ENCODE peak calls at places on chromosomes 11 and 22, in six cellular contexts. One of them, this sample, is unnamed.

GRCh38 chr11:67545280-67545679 is 22.0 kb upstream of the CABP2 start:
- DNase-seq in GM23248: no peak
- DNase-seq in adrenal gland: no peak
- DNase-seq in cardiac muscle cell: peak; percentile 21
- DNase-seq in CD4-positive, CD25-positive, alpha-beta regulatory T cell: no peak
- DNase-seq in left lung: no peak
- DNase-seq in this sample: no peak

GRCh38 chr11:114350022-114350421 is 50.3 kb downstream of the C11orf71 start:
- DNase-seq in GM23248: no peak
- DNase-seq in adrenal gland: no peak
- DNase-seq in cardiac muscle cell: no peak
- DNase-seq in CD4-positive, CD25-positive, alpha-beta regulatory T cell: no peak
- DNase-seq in left lung: no peak
- DNase-seq in this sample: peak; percentile 59

GRCh38 chr11:68016904-68017817 is 7.0 kb downstream of the ALDH3B1 start:
- DNase-seq in GM23248: no peak
- DNase-seq in adrenal gland: no peak
- DNase-seq in cardiac muscle cell: no peak
- DNase-seq in CD4-positive, CD25-positive, alpha-beta regulatory T cell: no peak
- DNase-seq in left lung: peak; percentile 74
- DNase-seq in this sample: no peak

GRCh38 chr11:65920035-65920802 is 993 bp downstream of the DRAP1 start:
- DNase-seq in GM23248: peak; percentile 44
- DNase-seq in adrenal gland: peak; percentile 46
- DNase-seq in cardiac muscle cell: no peak
- DNase-seq in CD4-positive, CD25-positive, alpha-beta regulatory T cell: no peak
- DNase-seq in left lung: peak; percentile 86
- DNase-seq in this sample: no peak

GRCh38 chr11:43269229-43269928 is 42.4 kb upstream of the API5 start:
- DNase-seq in GM23248: no peak
- DNase-seq in adrenal gland: no peak
- DNase-seq in cardiac muscle cell: no peak
- DNase-seq in CD4-positive, CD25-positive, alpha-beta regulatory T cell: no peak
- DNase-seq in left lung: peak; percentile 74
- DNase-seq in this sample: no peak

GRCh38 chr11:47607380-47607779 is 13.2 kb upstream of the C1QTNF4 start:
- DNase-seq in GM23248: peak; percentile 96
- DNase-seq in adrenal gland: no peak
- DNase-seq in cardiac muscle cell: peak; percentile 93
- DNase-seq in CD4-positive, CD25-positive, alpha-beta regulatory T cell: no peak
- DNase-seq in left lung: no peak
- DNase-seq in this sample: no peak

GRCh38 chr11:1733716-1734351 is 16.6 kb downstream of the IFITM10 start:
- DNase-seq in GM23248: no peak
- DNase-seq in adrenal gland: peak; percentile 15
- DNase-seq in cardiac muscle cell: no peak
- DNase-seq in CD4-positive, CD25-positive, alpha-beta regulatory T cell: no peak
- DNase-seq in left lung: peak; percentile 63
- DNase-seq in this sample: no peak

GRCh38 chr11:61350336-61350735 is 11.3 kb downstream of the CYB561A3 start:
- DNase-seq in GM23248: no peak
- DNase-seq in adrenal gland: no peak
- DNase-seq in cardiac muscle cell: no peak
- DNase-seq in CD4-positive, CD25-positive, alpha-beta regulatory T cell: no peak
- DNase-seq in left lung: no peak
- DNase-seq in this sample: no peak

GRCh38 chr11:128726464-128727139 is 32.7 kb downstream of the FLI1 start:
- DNase-seq in GM23248: peak; percentile 24
- DNase-seq in adrenal gland: no peak
- DNase-seq in cardiac muscle cell: no peak
- DNase-seq in CD4-positive, CD25-positive, alpha-beta regulatory T cell: peak; percentile 64
- DNase-seq in left lung: no peak
- DNase-seq in this sample: no peak

GRCh38 chr11:128727320-128727719 is 33.4 kb downstream of the FLI1 start:
- DNase-seq in GM23248: no peak
- DNase-seq in adrenal gland: no peak
- DNase-seq in cardiac muscle cell: no peak
- DNase-seq in CD4-positive, CD25-positive, alpha-beta regulatory T cell: no peak
- DNase-seq in left lung: no peak
- DNase-seq in this sample: no peak

GRCh38 chr11:128725630-128726461 is 32.0 kb downstream of the FLI1 start:
- DNase-seq in GM23248: peak; percentile 53
- DNase-seq in adrenal gland: no peak
- DNase-seq in cardiac muscle cell: peak; percentile 64
- DNase-seq in CD4-positive, CD25-positive, alpha-beta regulatory T cell: peak; percentile 83
- DNase-seq in left lung: no peak
- DNase-seq in this sample: peak; percentile 37

GRCh38 chr11:128728767-128729587 is 35.1 kb downstream of the FLI1 start:
- DNase-seq in GM23248: no peak
- DNase-seq in adrenal gland: no peak
- DNase-seq in cardiac muscle cell: no peak
- DNase-seq in CD4-positive, CD25-positive, alpha-beta regulatory T cell: peak; percentile 55
- DNase-seq in left lung: no peak
- DNase-seq in this sample: no peak

DNA sequence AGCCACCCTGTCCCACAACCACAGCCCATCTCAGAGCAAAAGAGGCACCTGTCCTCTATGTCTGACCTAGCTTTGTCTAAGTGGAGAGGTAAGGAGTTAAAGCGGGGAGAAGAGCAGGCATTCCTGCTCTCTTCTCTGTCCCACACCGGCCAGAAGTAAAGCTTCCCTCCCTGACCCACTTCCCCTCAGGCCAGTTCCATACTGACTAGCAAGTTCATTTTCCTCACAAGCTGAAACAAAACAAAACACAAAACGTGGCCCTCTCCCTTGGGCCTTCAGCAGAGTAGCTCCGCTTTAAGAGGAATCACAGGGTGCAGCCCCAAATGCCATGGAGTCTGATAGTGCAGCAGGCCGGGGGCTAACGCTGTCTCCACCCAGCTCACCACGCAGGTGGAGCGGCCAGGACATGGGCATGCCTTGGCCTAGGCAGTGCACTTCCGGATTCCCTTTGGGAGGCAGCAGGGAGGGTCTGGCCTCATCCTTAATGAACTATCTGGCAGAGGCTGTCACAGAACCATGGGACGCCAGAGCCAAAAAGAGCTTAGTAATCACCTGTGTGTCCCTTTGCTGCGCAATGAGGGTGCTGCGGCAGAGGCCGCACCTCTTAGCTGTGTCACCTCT is 34.0 kb downstream of the FLI1 start:
- DNase-seq in GM23248: no peak
- DNase-seq in adrenal gland: no peak
- DNase-seq in cardiac muscle cell: no peak
- DNase-seq in CD4-positive, CD25-positive, alpha-beta regulatory T cell: no peak
- DNase-seq in left lung: no peak
- DNase-seq in this sample: no peak
- H3K4me3 ChIP-seq in GM23248: no peak overlapping the region
- H3K4me3 ChIP-seq in adrenal gland: no peak overlapping the region
- H3K4me3 ChIP-seq in cardiac muscle cell: no peak overlapping the region
- H3K4me3 ChIP-seq in CD4-positive, CD25-positive, alpha-beta regulatory T cell: peak overlapping the region; percentile 78
- H3K4me3 ChIP-seq in left lung: no peak overlapping the region
- H3K4me3 ChIP-seq in this sample: no peak overlapping the region

GRCh38 chr22:41368543-41368817 is 13.3 kb upstream of the TEF start:
- DNase-seq in GM23248: no peak
- DNase-seq in adrenal gland: no peak
- DNase-seq in cardiac muscle cell: no peak
- DNase-seq in CD4-positive, CD25-positive, alpha-beta regulatory T cell: no peak
- DNase-seq in left lung: peak; percentile 52
- DNase-seq in this sample: no peak
- H3K4me3 ChIP-seq in GM23248: no peak overlapping the region
- H3K4me3 ChIP-seq in adrenal gland: no peak overlapping the region
- H3K4me3 ChIP-seq in cardiac muscle cell: no peak overlapping the region
- H3K4me3 ChIP-seq in CD4-positive, CD25-positive, alpha-beta regulatory T cell: no peak overlapping the region
- H3K4me3 ChIP-seq in left lung: peak overlapping the region; percentile 34
- H3K4me3 ChIP-seq in this sample: no peak overlapping the region

GRCh38 chr11:62923634-62924411 is 2.7 kb upstream of the CHRM1 start:
- DNase-seq in GM23248: peak; percentile 43
- DNase-seq in adrenal gland: no peak
- DNase-seq in cardiac muscle cell: no peak
- DNase-seq in CD4-positive, CD25-positive, alpha-beta regulatory T cell: peak; percentile 31
- DNase-seq in left lung: peak; percentile 58
- DNase-seq in this sample: peak; percentile 36
- H3K4me3 ChIP-seq in GM23248: peak overlapping the region; percentile 54
- H3K4me3 ChIP-seq in adrenal gland: no peak overlapping the region
- H3K4me3 ChIP-seq in cardiac muscle cell: no peak overlapping the region
- H3K4me3 ChIP-seq in CD4-positive, CD25-positive, alpha-beta regulatory T cell: no peak overlapping the region
- H3K4me3 ChIP-seq in left lung: no peak overlapping the region
- H3K4me3 ChIP-seq in this sample: peak overlapping the region; percentile 15

GRCh38 chr11:119024430-119025098 is 6.0 kb downstream of the TRAPPC4 start:
- DNase-seq in GM23248: no peak
- DNase-seq in adrenal gland: no peak
- DNase-seq in cardiac muscle cell: no peak
- DNase-seq in CD4-positive, CD25-positive, alpha-beta regulatory T cell: no peak
- DNase-seq in left lung: no peak
- DNase-seq in this sample: no peak

GRCh38 chr11:119026970-119027369 is 3.7 kb downstream of the SLC37A4 start:
- DNase-seq in GM23248: no peak
- DNase-seq in adrenal gland: no peak
- DNase-seq in cardiac muscle cell: no peak
- DNase-seq in CD4-positive, CD25-positive, alpha-beta regulatory T cell: no peak
- DNase-seq in left lung: no peak
- DNase-seq in this sample: no peak

GRCh38 chr11:119027561-119028345 is 2.9 kb downstream of the SLC37A4 start:
- DNase-seq in GM23248: no peak
- DNase-seq in adrenal gland: no peak
- DNase-seq in cardiac muscle cell: no peak
- DNase-seq in CD4-positive, CD25-positive, alpha-beta regulatory T cell: no peak
- DNase-seq in left lung: no peak
- DNase-seq in this sample: no peak

GRCh38 chr11:119025099-119025473 is 5.6 kb downstream of the SLC37A4 start:
- DNase-seq in GM23248: no peak
- DNase-seq in adrenal gland: no peak
- DNase-seq in cardiac muscle cell: no peak
- DNase-seq in CD4-positive, CD25-positive, alpha-beta regulatory T cell: no peak
- DNase-seq in left lung: no peak
- DNase-seq in this sample: no peak

DNA sequence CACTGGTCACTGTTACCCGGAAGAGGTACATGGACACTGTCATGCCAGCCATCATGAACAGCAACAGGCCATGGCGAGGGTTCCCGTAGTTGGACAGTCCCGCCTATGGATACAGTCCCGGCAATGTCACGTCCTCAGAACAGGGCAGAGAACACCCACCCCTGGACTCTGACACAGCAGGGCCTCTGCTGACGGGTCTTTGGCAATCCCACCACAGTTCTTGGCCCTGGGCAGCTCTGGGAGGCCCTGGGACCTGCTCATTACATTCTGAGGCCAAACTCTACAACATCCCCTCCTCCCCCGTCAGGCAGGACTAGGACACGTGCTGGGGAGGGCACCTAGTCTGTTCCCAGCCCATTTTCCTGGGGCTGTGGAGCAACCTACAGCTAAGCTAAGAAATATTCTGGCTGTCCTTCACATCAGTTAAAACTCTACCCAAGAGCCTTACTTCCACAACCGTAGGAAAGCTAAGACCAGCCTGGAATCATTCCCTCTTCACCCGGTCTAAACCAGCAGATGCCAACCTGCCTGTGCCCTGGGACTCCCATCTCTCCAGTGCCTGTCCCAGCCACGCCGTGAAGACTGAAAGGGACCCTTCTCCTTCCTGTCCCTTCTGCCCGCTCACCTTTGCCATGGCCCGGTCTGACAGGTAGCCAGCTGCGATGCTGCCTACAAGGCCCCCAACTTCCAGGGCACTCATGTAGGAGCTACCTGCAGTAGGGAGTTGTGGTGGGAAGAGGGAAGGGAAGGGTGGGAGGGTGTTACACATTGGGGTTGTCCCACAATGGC is 4.5 kb downstream of the SLC37A4 start:
- DNase-seq in GM23248: no peak
- DNase-seq in adrenal gland: no peak
- DNase-seq in cardiac muscle cell: no peak
- DNase-seq in CD4-positive, CD25-positive, alpha-beta regulatory T cell: no peak
- DNase-seq in left lung: no peak
- DNase-seq in this sample: no peak
- H3K4me3 ChIP-seq in GM23248: no peak overlapping the region
- H3K4me3 ChIP-seq in adrenal gland: no peak overlapping the region
- H3K4me3 ChIP-seq in cardiac muscle cell: no peak overlapping the region
- H3K4me3 ChIP-seq in CD4-positive, CD25-positive, alpha-beta regulatory T cell: no peak overlapping the region
- H3K4me3 ChIP-seq in left lung: no peak overlapping the region
- H3K4me3 ChIP-seq in this sample: no peak overlapping the region

GRCh38 chr22:27867114-27867957 is 51.7 kb downstream of the PITPNB start:
- DNase-seq in GM23248: peak; percentile 58
- DNase-seq in adrenal gland: no peak
- DNase-seq in cardiac muscle cell: peak; percentile 67
- DNase-seq in CD4-positive, CD25-positive, alpha-beta regulatory T cell: no peak
- DNase-seq in left lung: no peak
- DNase-seq in this sample: peak; percentile 27

GRCh38 chr22:27868738-27869282 is 50.2 kb downstream of the PITPNB start:
- DNase-seq in GM23248: no peak
- DNase-seq in adrenal gland: no peak
- DNase-seq in cardiac muscle cell: no peak
- DNase-seq in CD4-positive, CD25-positive, alpha-beta regulatory T cell: no peak
- DNase-seq in left lung: no peak
- DNase-seq in this sample: no peak

GRCh38 chr22:27870234-27871191 is 48.5 kb downstream of the PITPNB start:
- DNase-seq in GM23248: no peak
- DNase-seq in adrenal gland: no peak
- DNase-seq in cardiac muscle cell: no peak
- DNase-seq in CD4-positive, CD25-positive, alpha-beta regulatory T cell: no peak
- DNase-seq in left lung: no peak
- DNase-seq in this sample: no peak

GRCh38 chr22:27866136-27867091 is 52.6 kb downstream of the PITPNB start:
- DNase-seq in GM23248: peak; percentile 95
- DNase-seq in adrenal gland: peak; percentile 67
- DNase-seq in cardiac muscle cell: peak; percentile 90
- DNase-seq in CD4-positive, CD25-positive, alpha-beta regulatory T cell: no peak
- DNase-seq in left lung: no peak
- DNase-seq in this sample: peak; percentile 77

GRCh38 chr22:27867958-27868737 is 50.9 kb downstream of the PITPNB start:
- DNase-seq in GM23248: peak; percentile 42
- DNase-seq in adrenal gland: no peak
- DNase-seq in cardiac muscle cell: no peak
- DNase-seq in CD4-positive, CD25-positive, alpha-beta regulatory T cell: no peak
- DNase-seq in left lung: no peak
- DNase-seq in this sample: peak; percentile 68
- H3K4me3 ChIP-seq in GM23248: peak overlapping the region; percentile 43
- H3K4me3 ChIP-seq in adrenal gland: no peak overlapping the region
- H3K4me3 ChIP-seq in cardiac muscle cell: no peak overlapping the region
- H3K4me3 ChIP-seq in CD4-positive, CD25-positive, alpha-beta regulatory T cell: no peak overlapping the region
- H3K4me3 ChIP-seq in left lung: no peak overlapping the region
- H3K4me3 ChIP-seq in this sample: no peak overlapping the region

GRCh38 chr11:118619444-118620205 is 12.2 kb downstream of the PHLDB1 start:
- DNase-seq in GM23248: peak; percentile 99
- DNase-seq in adrenal gland: peak; percentile 64
- DNase-seq in cardiac muscle cell: peak; percentile 97
- DNase-seq in CD4-positive, CD25-positive, alpha-beta regulatory T cell: no peak
- DNase-seq in left lung: peak; percentile 24
- DNase-seq in this sample: peak; percentile 82

GRCh38 chr11:118620529-118621070 is 13.2 kb downstream of the PHLDB1 start:
- DNase-seq in GM23248: no peak
- DNase-seq in adrenal gland: no peak
- DNase-seq in cardiac muscle cell: peak; percentile 41
- DNase-seq in CD4-positive, CD25-positive, alpha-beta regulatory T cell: no peak
- DNase-seq in left lung: no peak
- DNase-seq in this sample: no peak

GRCh38 chr11:118618991-118619375 is 11.6 kb downstream of the PHLDB1 start:
- DNase-seq in GM23248: peak; percentile 89
- DNase-seq in adrenal gland: no peak
- DNase-seq in cardiac muscle cell: peak; percentile 87
- DNase-seq in CD4-positive, CD25-positive, alpha-beta regulatory T cell: no peak
- DNase-seq in left lung: no peak
- DNase-seq in this sample: no peak

GRCh38 chr11:118615996-118616395 is 8.6 kb downstream of the PHLDB1 start:
- DNase-seq in GM23248: no peak
- DNase-seq in adrenal gland: no peak
- DNase-seq in cardiac muscle cell: no peak
- DNase-seq in CD4-positive, CD25-positive, alpha-beta regulatory T cell: no peak
- DNase-seq in left lung: no peak
- DNase-seq in this sample: no peak

GRCh38 chr11:118618115-118618990 is 10.9 kb downstream of the PHLDB1 start:
- DNase-seq in GM23248: peak; percentile 87
- DNase-seq in adrenal gland: peak; percentile 49
- DNase-seq in cardiac muscle cell: peak; percentile 94
- DNase-seq in CD4-positive, CD25-positive, alpha-beta regulatory T cell: no peak
- DNase-seq in left lung: peak; percentile 61
- DNase-seq in this sample: peak; percentile 32
- H3K4me3 ChIP-seq in GM23248: peak overlapping the region; percentile 47
- H3K4me3 ChIP-seq in adrenal gland: no peak overlapping the region
- H3K4me3 ChIP-seq in cardiac muscle cell: no peak overlapping the region
- H3K4me3 ChIP-seq in CD4-positive, CD25-positive, alpha-beta regulatory T cell: no peak overlapping the region
- H3K4me3 ChIP-seq in left lung: no peak overlapping the region
- H3K4me3 ChIP-seq in this sample: no peak overlapping the region

This sample was measured in epithelial cell of esophagus.